ENCODE peak calls at places on chromosomes 13 and 19, in seven cellular contexts. U is mesendoderm; S is GM23248; Y is CD8-positive, alpha-beta T cell; G is stomach; Z is PC-9; E is AG04449. L is an unnamed sample.
A peak's percentile ranks its signal among the peaks of the same experiment; 100 is the strongest.

GRCh38 chr19:32041681-32042292 is 303.6 kb upstream of the ZNF507 start:
- DNase-seq in S (peak; percentile 72), Z (no peak), U (peak; percentile 48), G (no peak), Y (no peak), E (no peak), L (peak; percentile 2)

GRCh38 chr19:45469132-45469834 is 1.5 kb downstream of the FOSB start:
- DNase-seq in U (peak; percentile 95), S (peak; percentile 98), Z (peak; percentile 95), E (no peak), Y (peak; percentile 92), G (peak; percentile 95), L (peak; percentile 93)

GRCh38 chr13:27183561-27184147 is 12.0 kb upstream of the USP12 start:
- DNase-seq in S (peak; percentile 75), Y (no peak), G (no peak), E (no peak), U (no peak), Z (no peak), L (peak; percentile 71)

GRCh38 chr13:105936816-105937215 is 598.6 kb downstream of the EFNB2 start:
- DNase-seq in Y (no peak), U (no peak), E (no peak), G (no peak), Z (no peak), S (peak; percentile 5), L (no peak)

GRCh38 chr13:22316494-22317025 is 645.7 kb downstream of the FGF9 start:
- DNase-seq in U (no peak), Y (no peak), Z (no peak), E (no peak), G (no peak), S (no peak), L (no peak)

GRCh38 chr19:44367024-44367423 is 10.5 kb upstream of the ZNF112 start:
- DNase-seq in Z (no peak), U (no peak), Y (no peak), E (no peak), G (no peak), S (no peak), L (peak; percentile 43)

GRCh38 chr19:40908981-40909380 is 26.9 kb upstream of the CYP2A7 start:
- DNase-seq in S (peak; percentile 39), G (no peak), U (no peak), E (no peak), Z (no peak), Y (peak; percentile 14), L (no peak)

GRCh38 chr13:78649997-78650724 is 8.8 kb downstream of the OBI1 start:
- DNase-seq in S (no peak), G (no peak), Y (no peak), U (no peak), Z (no peak), E (no peak), L (no peak)

GRCh38 chr19:43534811-43535761 is 2.1 kb downstream of the ZNF575 start:
- DNase-seq in U (peak; percentile 93), E (no peak), S (peak; percentile 71), G (peak; percentile 68), Z (no peak), Y (no peak), L (peak; percentile 57)

GRCh38 chr13:92896842-92897241 is 329.8 kb upstream of the GPC6 start:
- DNase-seq in S (peak; percentile 7), Z (no peak), G (no peak), Y (no peak), U (peak; percentile 55), E (no peak), L (peak; percentile 66)

GRCh38 chr19:31270897-31271568 is 78.2 kb downstream of the TSHZ3 start:
- DNase-seq in Z (no peak), Y (no peak), E (no peak), U (no peak), G (no peak), S (peak; percentile 79), L (no peak)

GRCh38 chr19:48111280-48111679 is 663 bp upstream of the PLA2G4C start:
- DNase-seq in Z (no peak), E (no peak), Y (no peak), S (no peak), G (no peak), U (no peak), L (no peak)

GRCh38 chr19:7953060-7953459 is 9.6 kb upstream of the TIMM44 start:
- DNase-seq in U (peak; percentile 31), E (no peak), Y (no peak), S (peak; percentile 44), G (no peak), Z (no peak), L (peak; percentile 84)

GRCh38 chr19:48959341-48960239 is 4.9 kb downstream of the BAX start:
- DNase-seq in E (no peak), Z (no peak), Y (no peak), G (no peak), S (no peak), U (no peak), L (no peak)

GRCh38 chr13:35720290-35720689 is 243.8 kb upstream of the MAB21L1 start:
- DNase-seq in G (no peak), E (no peak), Z (no peak), S (no peak), U (no peak), Y (no peak), L (peak; percentile 86)
- H3K4me3 ChIP-seq in G (no peak overlapping the region), E (no peak overlapping the region), Z (no peak overlapping the region), S (no peak overlapping the region), U (no peak overlapping the region), Y (no peak overlapping the region), L (no peak overlapping the region)

GRCh38 chr13:113410472-113411201 is 42.7 kb downstream of the ADPRHL1 start:
- DNase-seq in Y (no peak), U (peak; percentile 59), E (peak; percentile 42), Z (peak; percentile 71), G (no peak), S (peak; percentile 93), L (peak; percentile 13)
- H3K4me3 ChIP-seq in Y (no peak overlapping the region), U (no peak overlapping the region), E (peak overlapping the region; percentile 33), Z (peak overlapping the region; percentile 54), G (no peak overlapping the region), S (peak overlapping the region; percentile 57), L (no peak overlapping the region)

GRCh38 chr19:18980432-18981020 is 39.5 kb upstream of the HOMER3 start:
- DNase-seq in U (no peak), Z (no peak), S (no peak), G (no peak), Y (no peak), E (no peak), L (no peak)
- H3K4me3 ChIP-seq in U (no peak overlapping the region), Z (no peak overlapping the region), S (no peak overlapping the region), G (no peak overlapping the region), Y (no peak overlapping the region), E (no peak overlapping the region), L (no peak overlapping the region)

GRCh38 chr19:4233282-4233853 is 4.0 kb downstream of the EBI3 start:
- DNase-seq in U (peak; percentile 61), Y (peak; percentile 53), S (peak; percentile 22), Z (peak; percentile 48), E (no peak), G (peak; percentile 54), L (peak; percentile 24)
- H3K4me3 ChIP-seq in U (no peak overlapping the region), Y (no peak overlapping the region), S (no peak overlapping the region), Z (no peak overlapping the region), E (no peak overlapping the region), G (no peak overlapping the region), L (no peak overlapping the region)

L was measured in epithelial cell of esophagus.